ENCODE peak calls at places on chromosomes 7 and 10, in eight cellular contexts. C is endothelial cell; F is T-cell; O is posterior cingulate gyrus; G is AG08395; Y is neural progenitor cell; I is activated T-cell treated with anti-CD3 and anti-CD28 coated beads, Interleukin-2, amount 50 U/mL, for 4 hours; Z is hippocampal formation. E is an unnamed sample.

GRCh38 chr10:113681533-113682470 is 2.1 kb downstream of the CASP7 start:
- DNase-seq in C (no peak), F (no peak), O (no peak), G (no peak), Y (no peak), I (no peak), Z (no peak), E (no peak)

GRCh38 chr7:41640487-41640886 is 62.4 kb downstream of the INHBA start:
- DNase-seq in C (no peak), F (no peak), O (no peak), G (no peak), Y (no peak), I (no peak), Z (no peak), E (no peak)

GRCh38 chr7:110204527-110204926 is 886.4 kb upstream of the LRRN3 start:
- DNase-seq in C (peak), F (no peak), O (no peak), G (no peak), Y (peak), I (no peak), Z (no peak), E (no peak)

GRCh38 chr10:70494536-70494935 is 16.0 kb downstream of the PALD1 start:
- DNase-seq in C (no peak), F (no peak), O (no peak), G (peak), Y (no peak), I (no peak), Z (no peak), E (no peak)

GRCh38 chr7:32941181-32941995 is 15.9 kb upstream of the FKBP9 start:
- DNase-seq in C (no peak), F (no peak), O (no peak), G (no peak), Y (peak), I (no peak), Z (no peak), E (no peak)

GRCh38 chr7:99969298-99969697 is 6.5 kb downstream of the AZGP1 start:
- DNase-seq in C (no peak), F (no peak), O (no peak), G (no peak), Y (no peak), I (no peak), Z (no peak), E (no peak)

GRCh38 chr7:129702316-129702715 is 90.8 kb downstream of the NRF1 start:
- DNase-seq in C (no peak), F (no peak), O (no peak), G (no peak), Y (no peak), I (no peak), Z (no peak), E (no peak)

GRCh38 chr7:43385856-43386255 is 197.1 kb upstream of the STK17A start:
- DNase-seq in C (no peak), F (no peak), O (no peak), G (no peak), Y (no peak), I (no peak), Z (no peak), E (no peak)

GRCh38 chr7:150800576-150801241 is at the start of gene TMEM176A:
- DNase-seq in C (no peak), F (no peak), O (no peak), G (no peak), Y (no peak), I (no peak), Z (no peak), E (no peak)

E was measured in effector CD8-positive, alpha-beta T cell.